ENCODE peak calls at places on chromosomes 5 and 9, in ten cellular contexts. K is left ventricle myocardium inferior, X is fibroblast of lung, E is pancreas, A is upper lobe of left lung, S is vagina, Q is Panc1, Y is suprapubic skin, F is Calu3, C is brain microvascular endothelial cell. N is an unnamed sample.

GRCh38 chr9:101628173-101628572 is 33.4 kb upstream of the PPP3R2 start:
- DNase-seq in S (no peak), Q (no peak), C (peak), F (no peak), K (no peak), E (no peak), X (no peak), Y (no peak), A (no peak), N (peak)

GRCh38 chr5:120550358-120550757 is 86.3 kb downstream of the PRR16 start:
- DNase-seq in Y (no peak), A (no peak), S (no peak), Q (no peak), F (no peak), K (no peak), E (no peak), X (peak), C (peak), N (peak)

GRCh38 chr5:52995095-52995494 is 5.9 kb downstream of the ITGA2 start:
- DNase-seq in F (no peak), K (no peak), S (no peak), Y (no peak), X (no peak), A (no peak), Q (no peak), E (no peak), C (no peak), N (no peak)

GRCh38 chr5:4570047-4571015 is 569.8 kb upstream of the ADAMTS16 start:
- DNase-seq in F (no peak), K (no peak), Q (no peak), A (no peak), Y (no peak), X (peak), S (no peak), E (no peak), C (no peak), N (no peak)

GRCh38 chr9:114694719-114695269 is 12.8 kb upstream of the TEX48 start:
- DNase-seq in S (no peak), C (no peak), X (no peak), E (no peak), Y (no peak), K (no peak), A (no peak), Q (no peak), F (no peak), N (no peak)

GRCh38 chr5:150001660-150002493 is 1.3 kb downstream of the HMGXB3 start:
- DNase-seq in Q (peak), K (no peak), S (no peak), X (peak), Y (peak), E (no peak), F (peak), C (peak), A (no peak), N (peak)

GRCh38 chr9:72749276-72749675 is 203.6 kb downstream of the ALDH1A1 start:
- DNase-seq in Q (no peak), K (no peak), C (no peak), F (no peak), X (no peak), A (no peak), S (no peak), Y (no peak), E (no peak), N (no peak)

GRCh38 chr5:181190711-181191525 is 14.1 kb downstream of the TRIM7 start:
- DNase-seq in E (peak), C (no peak), A (peak), F (peak), Q (no peak), X (peak), Y (peak), S (no peak), K (peak), N (peak)

GRCh38 chr5:144183254-144183889 is 12.7 kb downstream of the KCTD16 start:
- DNase-seq in X (peak), E (no peak), Y (no peak), Q (no peak), K (no peak), A (no peak), S (no peak), C (no peak), F (no peak), N (peak)

GRCh38 chr9:21812945-21813568 is 10.6 kb downstream of the MTAP start:
- DNase-seq in Y (peak), A (no peak), F (peak), X (peak), Q (peak), E (peak), C (peak), S (no peak), K (peak), N (peak)

GRCh38 chr5:176542596-176543427 is 5.6 kb upstream of the RNF44 start:
- DNase-seq in S (no peak), X (peak), A (peak), Y (no peak), E (no peak), F (peak), Q (no peak), C (no peak), K (no peak), N (no peak)
- TF ChIP-seq CTCF in S (no peak), X (no peak), A (peak), Y (no peak), E (no peak), F (no peak), Q (no peak), C (no peak), K (no peak), N (no peak)

DNA sequence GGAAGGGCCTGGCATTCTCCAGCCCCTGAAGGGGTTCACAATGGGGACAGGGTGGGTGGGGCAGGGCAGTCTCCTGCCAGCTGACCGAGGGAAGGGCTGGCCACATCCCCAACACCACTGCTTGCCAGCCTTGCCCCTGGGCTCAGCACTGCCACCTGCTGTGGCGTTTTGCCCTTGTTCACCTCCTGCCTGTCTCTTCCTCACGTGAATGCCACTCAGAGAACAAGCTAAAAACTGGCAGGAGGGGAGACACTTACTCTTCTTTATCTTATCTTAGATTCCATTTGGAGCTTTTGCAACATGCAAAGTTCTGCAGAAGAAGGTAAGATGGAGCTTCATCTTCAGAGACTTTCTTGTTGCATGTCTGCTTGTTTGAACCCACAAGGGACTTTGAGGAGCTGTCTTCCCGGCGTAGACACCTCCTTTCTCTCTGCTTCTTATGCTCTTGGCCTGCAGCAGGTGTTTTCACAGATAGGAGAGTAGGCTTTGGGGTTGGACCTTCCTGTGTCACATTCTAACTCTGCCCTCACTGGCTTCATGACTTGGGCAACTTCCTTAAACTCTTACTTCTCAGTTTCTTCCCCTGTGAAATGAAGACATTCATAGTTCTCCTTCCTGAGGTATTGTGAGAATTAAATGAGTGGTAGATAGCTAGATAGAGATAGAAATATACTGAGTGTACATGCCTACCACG is 4.1 kb downstream of the LRSAM1 start:
- DNase-seq in F (peak), E (no peak), Y (no peak), K (peak), C (no peak), X (no peak), S (no peak), A (no peak), Q (no peak), N (no peak)
- TF ChIP-seq CTCF in F (peak), E (no peak), Y (peak), K (peak), C (peak), X (peak), S (no peak), A (peak), Q (no peak), N (peak)

DNA sequence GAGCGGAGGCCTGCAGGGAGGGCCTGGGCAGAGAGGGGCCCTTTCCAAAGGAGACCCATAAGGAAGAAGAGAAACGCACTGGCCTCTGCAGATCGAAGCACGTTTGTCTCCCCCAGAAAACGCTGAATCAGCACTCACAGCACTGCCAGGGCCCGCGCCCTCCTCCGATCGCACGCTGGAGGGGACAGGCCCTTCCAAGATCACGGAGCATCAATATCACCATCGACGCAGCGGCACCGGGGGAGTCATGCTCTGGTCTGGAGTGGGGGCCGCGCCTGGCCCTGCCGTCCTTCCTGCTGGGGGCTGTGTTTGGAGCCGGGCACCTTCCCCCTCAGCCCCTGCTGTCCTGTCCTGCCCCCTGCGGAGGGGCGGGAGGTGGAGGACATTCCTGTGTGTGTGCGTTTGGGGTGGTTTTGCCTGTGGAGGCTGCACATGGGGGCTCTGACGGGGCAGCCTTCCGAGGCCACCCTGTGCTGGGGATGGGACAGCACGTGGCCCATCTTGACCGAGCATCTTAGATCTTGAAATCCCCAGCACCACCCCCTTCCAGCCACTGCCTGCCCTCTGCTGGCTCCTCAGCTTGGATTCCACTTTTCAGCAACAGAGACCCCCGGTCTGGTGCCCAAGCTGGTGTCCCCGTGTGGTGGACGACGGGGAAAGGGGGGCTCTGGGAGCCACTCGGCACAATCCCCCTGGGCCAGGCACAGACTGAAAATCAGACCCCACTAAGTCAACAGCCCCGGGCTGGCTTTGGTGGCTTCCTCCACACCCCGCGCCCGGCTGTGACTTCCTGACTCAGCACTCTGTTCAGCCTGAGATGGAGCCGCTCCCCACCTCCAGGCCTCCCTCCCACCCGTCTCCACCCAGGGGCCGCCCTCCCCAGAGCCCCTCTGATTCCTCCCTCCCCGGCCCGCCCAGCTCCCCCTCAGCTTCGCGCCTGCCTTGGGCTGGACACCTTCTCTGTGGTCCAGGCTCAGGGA is 8.3 kb downstream of the TMEM250 start:
- DNase-seq in F (no peak), S (no peak), C (no peak), Y (no peak), A (peak), X (peak), E (no peak), K (no peak), Q (no peak), N (peak)
- TF ChIP-seq CTCF in F (no peak), S (no peak), C (peak), Y (no peak), A (no peak), X (peak), E (no peak), K (peak), Q (peak), N (peak)

GRCh38 chr5:115639377-115639776 is 13.5 kb upstream of the TMED7 start:
- DNase-seq in E (no peak), Y (no peak), F (no peak), K (no peak), S (no peak), X (no peak), C (no peak), Q (no peak), A (no peak), N (no peak)
- TF ChIP-seq CTCF in E (no peak), Y (no peak), F (no peak), K (no peak), S (no peak), X (no peak), C (no peak), Q (no peak), A (no peak), N (no peak)

GRCh38 chr5:24642022-24642421 is 2.8 kb downstream of the CDH10 start:
- DNase-seq in Q (peak), A (no peak), S (no peak), E (no peak), C (peak), X (peak), F (peak), Y (no peak), K (no peak), N (peak)
- TF ChIP-seq CTCF in Q (peak), A (peak), S (no peak), E (no peak), C (peak), X (peak), F (peak), Y (peak), K (peak), N (peak)

GRCh38 chr9:129480227-129480626 is 140.7 kb downstream of the C9orf50 start:
- DNase-seq in X (peak), F (no peak), K (no peak), Y (no peak), C (no peak), S (no peak), Q (no peak), E (no peak), A (no peak), N (peak)
- TF ChIP-seq CTCF in X (peak), F (no peak), K (no peak), Y (no peak), C (peak), S (no peak), Q (no peak), E (no peak), A (no peak), N (no peak)

GRCh38 chr5:124355928-124356327 is 390.5 kb downstream of the ZNF608 start:
- DNase-seq in Y (no peak), E (no peak), S (no peak), X (no peak), K (no peak), C (no peak), A (no peak), Q (no peak), F (no peak), N (no peak)
- TF ChIP-seq CTCF in Y (no peak), E (no peak), S (no peak), X (no peak), K (no peak), C (no peak), A (no peak), Q (no peak), F (no peak), N (no peak)

N was measured in cardiac fibroblast.